ENCODE peak calls at places on chromosomes 4 and X, in five cellular contexts. K is A549, W is fibroblast of lung, N is NT2/D1, J is right atrium auricular region. S is an unnamed sample.

GRCh38 chr4:150723727-150724411 is 141.9 kb downstream of the MAB21L2 start:
- DNase-seq in K (no peak), W (no peak), N (no peak), J (no peak), S (no peak)

GRCh38 chr4:89411539-89411938 is 103.9 kb upstream of the GPRIN3 start:
- DNase-seq in K (no peak), W (peak; percentile 80), N (no peak), J (no peak), S (no peak)

GRCh38 chrX:25020391-25021131 is 4.8 kb upstream of the ARX start:
- DNase-seq in K (peak; percentile 80), W (no peak), N (no peak), J (no peak), S (no peak)

GRCh38 chrX:15269618-15270521 is at the start of gene ASB9:
- DNase-seq in K (peak; percentile 81), W (peak; percentile 19), N (no peak), J (no peak), S (no peak)

GRCh38 chr4:25021206-25021605 is 9.5 kb downstream of the LGI2 start:
- DNase-seq in K (no peak), W (no peak), N (no peak), J (no peak), S (no peak)

GRCh38 chrX:24902808-24903207 is 113.0 kb downstream of the ARX start:
- DNase-seq in K (no peak), W (peak; percentile 76), N (no peak), J (no peak), S (no peak)

GRCh38 chr4:113469023-113469390 is 292.5 kb downstream of the CAMK2D start:
- DNase-seq in K (no peak), W (peak; percentile 29), N (no peak), J (no peak), S (no peak)

GRCh38 chr4:181909368-181909767 is 333.8 kb upstream of the TENM3 start:
- DNase-seq in K (no peak), W (peak; percentile 91), N (no peak), J (no peak), S (no peak)

GRCh38 chr4:124092101-124093057 is 620.2 kb downstream of the ANKRD50 start:
- DNase-seq in K (no peak), W (no peak), N (no peak), J (no peak), S (no peak)

GRCh38 chr4:53861856-53862610 is 202.4 kb downstream of the CHIC2 start:
- DNase-seq in K (no peak), W (peak; percentile 94), N (no peak), J (peak; percentile 73), S (no peak)

GRCh38 chr4:158624889-158625478 is 46.7 kb downstream of the C4orf46 start:
- DNase-seq in K (peak; percentile 6), W (peak; percentile 64), N (peak; percentile 42), J (no peak), S (peak; percentile 35)

GRCh38 chr4:153433753-153434105 is 32.4 kb upstream of the TMEM131L start:
- DNase-seq in K (no peak), W (no peak), N (no peak), J (no peak), S (no peak)

GRCh38 chrX:16745102-16745501 is 25.7 kb downstream of the SYAP1 start:
- DNase-seq in K (no peak), W (no peak), N (no peak), J (no peak), S (no peak)

GRCh38 chr4:10093801-10094552 is 22.6 kb downstream of the WDR1 start:
- DNase-seq in K (no peak), W (peak; percentile 98), N (no peak), J (no peak), S (no peak)

GRCh38 chr4:61520688-61521160 is 320.6 kb downstream of the ADGRL3 start:
- DNase-seq in K (no peak), W (peak; percentile 85), N (no peak), J (no peak), S (no peak)

GRCh38 chr4:8891646-8892555 is 20.3 kb upstream of the HMX1 start:
- DNase-seq in K (no peak), W (no peak), N (no peak), J (no peak), S (no peak)

GRCh38 chr4:107196312-107196711 is 160.2 kb upstream of the DKK2 start:
- DNase-seq in K (no peak), W (no peak), N (no peak), J (no peak), S (no peak)

GRCh38 chr4:173506780-173507211 is 23.2 kb downstream of the HAND2 start:
- DNase-seq in K (no peak), W (no peak), N (no peak), J (peak; percentile 64), S (no peak)

GRCh38 chr4:93183589-93183988 is 645.0 kb upstream of the ATOH1 start:
- DNase-seq in K (no peak), W (peak; percentile 2), N (no peak), J (no peak), S (no peak)

GRCh38 chr4:140151700-140152014 is 2.3 kb downstream of the MAML3 start:
- DNase-seq in K (peak; percentile 80), W (peak; percentile 92), N (peak; percentile 73), J (peak; percentile 79), S (peak; percentile 68)

GRCh38 chr4:78032446-78032845 is 24.7 kb upstream of the FRAS1 start:
- DNase-seq in K (no peak), W (no peak), N (no peak), J (no peak), S (no peak)

GRCh38 chr4:150569384-150569987 is 12.5 kb upstream of the MAB21L2 start:
- DNase-seq in K (peak; percentile 33), W (peak; percentile 89), N (no peak), J (no peak), S (no peak)

GRCh38 chrX:45806410-45807121 is 605.9 kb upstream of the DIPK2B start:
- DNase-seq in K (no peak), W (peak; percentile 98), N (no peak), J (no peak), S (no peak)

GRCh38 chr4:10077101-10077491 is 39.5 kb downstream of the WDR1 start:
- DNase-seq in K (no peak), W (no peak), N (no peak), J (no peak), S (no peak)

GRCh38 chrX:622104-622503 is 8.5 kb upstream of the SHOX start:
- DNase-seq in K (no peak), W (no peak), N (no peak), J (no peak), S (no peak)

GRCh38 chr4:4969298-4969697 is 50.0 kb downstream of the CYTL1 start:
- DNase-seq in K (peak; percentile 15), W (peak; percentile 6), N (no peak), J (peak; percentile 88), S (no peak)

GRCh38 chr4:33924239-33924638 is 2320.1 kb downstream of the ARAP2 start:
- DNase-seq in K (no peak), W (peak; percentile 85), N (no peak), J (no peak), S (no peak)
- H3K4me3 ChIP-seq in K (no peak overlapping the region), W (no peak overlapping the region), N (no peak overlapping the region), J (no peak overlapping the region), S (no peak overlapping the region)

DNA sequence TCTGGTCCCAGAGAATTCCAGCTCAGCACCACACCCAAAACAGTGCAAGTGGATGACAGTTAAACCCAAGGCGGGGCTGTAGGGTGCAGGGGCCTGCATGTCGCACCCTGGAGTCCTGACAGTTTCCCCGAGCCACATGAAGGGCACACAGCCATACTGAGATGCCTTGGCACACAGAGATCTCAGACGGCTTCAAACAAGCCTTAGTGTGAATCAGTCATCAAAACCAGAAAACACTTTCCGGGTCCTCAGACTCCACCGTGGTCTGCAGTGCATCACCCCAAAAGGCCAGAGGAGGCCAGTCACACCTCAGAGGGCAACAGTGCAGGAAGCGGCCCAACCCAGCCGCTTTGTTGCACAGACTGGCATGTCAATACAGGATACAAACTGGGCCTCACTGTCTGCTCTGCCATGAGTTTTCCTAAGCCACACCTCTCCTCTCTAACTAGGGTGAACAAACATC is 64.6 kb upstream of the ENPP6 start:
- DNase-seq in K (no peak), W (no peak), N (no peak), J (peak; percentile 58), S (no peak)
- H3K4me3 ChIP-seq in K (no peak overlapping the region), W (no peak overlapping the region), N (no peak overlapping the region), J (no peak overlapping the region), S (no peak overlapping the region)

GRCh38 chr4:41214158-41215146 is at the start of gene APBB2:
- DNase-seq in K (peak; percentile 86), W (peak; percentile 97), N (peak; percentile 90), J (peak; percentile 93), S (peak; percentile 89)
- H3K4me3 ChIP-seq in K (peak within 1 kb of the TSS; percentile 93), W (peak within 1 kb of the TSS; percentile 80), N (peak within 1 kb of the TSS; percentile 68), J (peak within 1 kb of the TSS; percentile 89), S (peak within 1 kb of the TSS; percentile 67)

DNA sequence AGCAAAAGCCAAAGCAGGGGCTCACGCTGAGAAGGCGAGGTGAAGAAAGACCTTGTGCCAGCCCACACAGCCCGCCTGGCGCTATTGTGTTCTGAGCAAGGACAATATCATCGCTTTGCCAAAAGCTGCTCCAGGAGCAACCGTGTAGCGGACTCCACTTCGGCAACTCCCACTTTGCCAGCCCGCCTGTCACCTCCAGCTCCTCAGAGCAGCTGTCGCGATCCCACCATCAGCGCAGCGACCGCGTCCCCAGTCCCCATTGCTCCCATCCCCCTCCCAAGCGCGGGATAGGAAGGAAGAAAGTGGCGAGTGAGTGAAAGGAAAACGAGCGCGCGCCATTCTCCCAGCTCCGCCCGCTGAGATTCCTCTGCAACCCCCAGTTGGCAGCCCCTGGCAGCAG is 759 bp downstream of the ZC4H2 start:
- DNase-seq in K (peak; percentile 24), W (peak; percentile 10), N (peak; percentile 15), J (no peak), S (no peak)
- H3K4me3 ChIP-seq in K (peak overlapping the region; percentile 58), W (peak overlapping the region; percentile 89), N (peak overlapping the region; percentile 77), J (peak overlapping the region; percentile 56), S (peak overlapping the region; percentile 61)

GRCh38 chrX:29143756-29144155 is 556.5 kb downstream of the IL1RAPL1 start:
- DNase-seq in K (no peak), W (peak; percentile 56), N (no peak), J (no peak), S (no peak)
- H3K4me3 ChIP-seq in K (no peak overlapping the region), W (no peak overlapping the region), N (no peak overlapping the region), J (no peak overlapping the region), S (no peak overlapping the region)

GRCh38 chr4:73067971-73068394 is 1.5 kb downstream of the COX18 start:
- DNase-seq in K (no peak), W (peak; percentile 18), N (no peak), J (no peak), S (no peak)
- H3K4me3 ChIP-seq in K (peak overlapping the region; percentile 67), W (peak overlapping the region; percentile 89), N (peak overlapping the region; percentile 92), J (peak overlapping the region; percentile 91), S (no peak overlapping the region)

GRCh38 chrX:79140731-79141130 is 3.8 kb upstream of the GPR174 start:
- DNase-seq in K (no peak), W (no peak), N (no peak), J (no peak), S (no peak)

GRCh38 chrX:79133897-79134296 is 10.6 kb upstream of the GPR174 start:
- DNase-seq in K (no peak), W (no peak), N (no peak), J (no peak), S (no peak)

GRCh38 chrX:79138658-79139241 is 5.7 kb upstream of the GPR174 start:
- DNase-seq in K (no peak), W (no peak), N (no peak), J (no peak), S (no peak)
- H3K4me3 ChIP-seq in K (no peak overlapping the region), W (no peak overlapping the region), N (no peak overlapping the region), J (no peak overlapping the region), S (no peak overlapping the region)

S was measured in iPS DF 6.9.